ENCODE peak calls at places on chromosomes 11 and 22, in eight cellular contexts. G is DND-41, P is neural crest cell, E is HCT116, Z is natural killer cell, L is mesothelial cell of epicardium, F is MCF 10A, T is coronary artery. I is an unnamed sample.
A peak's percentile ranks its signal among the peaks of the same experiment; 100 is the strongest.

GRCh38 chr22:24420072-24420976 is 7.1 kb upstream of the ADORA2A start:
- DNase-seq in P (no peak), G (no peak), F (no peak), E (no peak), L (no peak), T (no peak), Z (no peak), I (peak; percentile 48)

GRCh38 chr11:3996651-3997050 is 97.9 kb upstream of the RRM1 start:
- DNase-seq in F (no peak), Z (no peak), G (no peak), T (no peak), P (no peak), E (no peak), L (no peak), I (no peak)

GRCh38 chr22:25111579-25112517 is 87.8 kb upstream of the CRYBB3 start:
- DNase-seq in Z (no peak), F (no peak), L (no peak), P (no peak), T (peak; percentile 82), E (no peak), G (no peak), I (no peak)

GRCh38 chr22:45304971-45305370 is 4.8 kb upstream of the FAM118A start:
- DNase-seq in F (no peak), L (no peak), G (no peak), E (no peak), T (no peak), Z (no peak), P (no peak), I (no peak)

GRCh38 chr11:119484741-119485605 is 62.0 kb upstream of the THY1 start:
- DNase-seq in Z (no peak), G (peak; percentile 12), F (peak; percentile 8), T (peak; percentile 64), P (no peak), L (no peak), E (no peak), I (peak; percentile 26)

GRCh38 chr11:111520565-111520964 is 6.0 kb downstream of the HOATZ start:
- DNase-seq in P (no peak), E (no peak), Z (no peak), G (no peak), L (no peak), T (no peak), F (peak; percentile 37), I (no peak)

GRCh38 chr22:36546932-36547331 is 18.0 kb upstream of the EIF3D start:
- DNase-seq in E (peak; percentile 35), Z (no peak), L (no peak), F (peak; percentile 78), P (no peak), G (no peak), T (no peak), I (no peak)

GRCh38 chr22:39013923-39014722 is at the start of gene APOBEC3C:
- DNase-seq in P (peak; percentile 40), G (peak; percentile 85), Z (peak; percentile 66), L (no peak), E (peak; percentile 65), T (peak; percentile 81), F (peak; percentile 88), I (peak; percentile 83)

GRCh38 chr11:132539590-132540368 is 992.5 kb downstream of the OPCML start:
- DNase-seq in T (no peak), Z (no peak), F (no peak), E (no peak), L (no peak), P (no peak), G (no peak), I (no peak)

DNA sequence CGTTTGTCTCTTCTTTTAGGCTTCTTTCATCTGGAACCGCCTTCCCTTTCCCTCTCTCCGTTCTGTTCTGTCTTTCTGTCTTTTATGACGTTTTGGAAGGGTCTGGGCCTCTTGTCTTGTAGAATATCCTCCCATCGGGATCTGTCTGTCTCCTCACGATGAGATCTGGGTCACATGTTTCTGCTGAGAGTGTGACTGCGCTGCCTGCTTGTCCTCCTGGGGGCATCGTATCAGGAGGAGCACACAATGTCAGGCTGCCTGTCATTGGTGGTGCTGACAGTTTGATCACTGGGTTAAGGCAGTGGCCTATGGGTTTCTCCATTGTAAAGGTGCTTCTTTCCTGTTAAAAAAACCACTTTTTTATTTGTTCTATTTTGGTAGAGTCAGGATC is 60.4 kb upstream of the PARVG start:
- DNase-seq in E (no peak), L (no peak), F (no peak), Z (no peak), G (no peak), P (no peak), T (no peak), I (no peak)
- TF ChIP-seq CTCF in E (no peak), L (no peak), F (no peak), Z (no peak), G (no peak), P (no peak), T (no peak), I (no peak)

DNA sequence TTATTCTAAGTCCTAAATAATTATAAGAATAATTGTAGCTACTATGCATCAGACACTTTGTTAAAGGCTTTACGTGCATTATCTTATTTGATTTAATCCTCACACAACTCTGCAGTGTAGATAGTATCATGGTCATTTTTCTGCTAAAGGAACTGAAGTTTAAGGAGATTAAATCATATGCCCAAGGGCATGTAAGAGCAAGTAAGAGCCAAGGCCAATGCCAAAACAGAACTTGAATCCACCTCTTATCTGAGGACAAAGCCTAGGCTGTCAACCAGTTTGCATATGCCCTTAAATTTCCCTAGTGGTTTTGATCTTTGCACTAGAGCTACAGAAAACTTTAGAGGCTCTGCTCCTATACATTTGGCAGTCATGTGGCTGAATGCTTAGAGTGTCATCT is 65.6 kb upstream of the OR5AK2 start:
- DNase-seq in T (no peak), Z (no peak), E (no peak), F (no peak), L (no peak), G (no peak), P (no peak), I (no peak)
- TF ChIP-seq CTCF in T (no peak), Z (no peak), E (no peak), F (no peak), L (no peak), G (no peak), P (no peak), I (no peak)

GRCh38 chr11:84722583-84723108 is 904.5 kb downstream of the DLG2 start:
- DNase-seq in F (no peak), E (no peak), P (no peak), Z (no peak), G (no peak), T (no peak), L (no peak), I (no peak)
- TF ChIP-seq CTCF in F (no peak), E (no peak), P (peak; percentile 42), Z (no peak), G (peak; percentile 15), T (no peak), L (no peak), I (no peak)

GRCh38 chr11:122633219-122633829 is 22.2 kb upstream of the UBASH3B start:
- DNase-seq in G (peak; percentile 38), E (no peak), T (no peak), P (no peak), Z (no peak), F (peak; percentile 69), L (no peak), I (no peak)
- TF ChIP-seq CTCF in G (peak; percentile 69), E (peak; percentile 64), T (no peak), P (peak; percentile 63), Z (peak; percentile 59), F (peak; percentile 72), L (no peak), I (peak; percentile 70)

DNA sequence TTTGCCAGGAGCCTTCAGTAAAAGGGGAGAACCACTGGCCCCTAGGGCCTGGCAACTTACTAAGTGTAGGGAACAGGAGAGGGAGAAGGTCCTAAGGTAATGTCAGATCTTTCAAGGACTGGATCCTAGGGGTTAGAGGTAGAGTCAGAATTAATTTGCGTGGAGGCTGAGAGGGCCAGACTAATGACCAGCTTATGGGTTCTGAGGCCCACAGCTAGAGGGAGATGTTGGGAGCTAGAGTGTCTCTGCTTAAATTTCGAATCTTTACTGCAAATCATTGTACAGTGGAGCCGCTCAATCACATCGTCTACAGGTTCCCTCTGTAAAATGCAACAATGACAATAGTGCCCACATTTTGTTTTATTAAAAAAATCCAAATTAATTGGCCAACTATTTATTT is 31.4 kb downstream of the CLMP start:
- DNase-seq in G (no peak), E (no peak), T (no peak), F (no peak), Z (no peak), L (no peak), P (no peak), I (no peak)
- TF ChIP-seq CTCF in G (no peak), E (peak; percentile 36), T (no peak), F (no peak), Z (no peak), L (no peak), P (no peak), I (no peak)

I was measured in CD14-positive monocyte.